ENCODE peak calls at places on chromosomes 4 and X, in five cellular contexts. K is heart right ventricle, S is gastrocnemius medialis, L is ovary, F is cardiac muscle cell. Z is an unnamed sample. For H3K4me1, the result is how much of the 10 kb centered on the place peaks cover.

GRCh38 chr4:10017037-10017893 is 4.0 kb downstream of the SLC2A9 start:
- DNase-seq in K (no peak), S (no peak), L (no peak), F (no peak), Z (no peak)

GRCh38 chr4:157104541-157104940 is 28.6 kb downstream of the GLRB start:
- DNase-seq in K (no peak), S (no peak), L (no peak), F (no peak), Z (no peak)

GRCh38 chrX:142819461-142819860 is 206.3 kb upstream of the SPANXN4 start:
- DNase-seq in K (no peak), S (no peak), L (no peak), F (no peak), Z (no peak)

GRCh38 chr4:110193822-110194761 is 4.3 kb downstream of the ELOVL6 start:
- DNase-seq in K (peak), S (peak), L (peak), F (peak), Z (no peak)

GRCh38 chr4:54063737-54064316 is 578 bp downstream of the CHIC2 start:
- DNase-seq in K (peak), S (peak), L (peak), F (peak), Z (peak)

GRCh38 chrX:113009837-113010236 is 169.2 kb upstream of the AMOT start:
- DNase-seq in K (no peak), S (no peak), L (no peak), F (no peak), Z (no peak)

GRCh38 chrX:1387141-1387776 is 4.7 kb downstream of the SLC25A6 start:
- DNase-seq in K (no peak), S (peak), L (no peak), F (no peak), Z (peak)

GRCh38 chr4:20847124-20847747 is 147.0 kb downstream of the PACRGL start:
- DNase-seq in K (no peak), S (no peak), L (no peak), F (no peak), Z (no peak)

GRCh38 chr4:156832886-156833285 is 138.7 kb downstream of the PDGFC start:
- DNase-seq in K (no peak), S (no peak), L (no peak), F (no peak), Z (no peak)

GRCh38 chr4:25769251-25769650 is 93.5 kb downstream of the SEL1L3 start:
- DNase-seq in K (peak), S (peak), L (no peak), F (peak), Z (no peak)

GRCh38 chrX:103153661-103154060 is 60.7 kb upstream of the NXF3 start:
- DNase-seq in K (no peak), S (no peak), L (no peak), F (no peak), Z (no peak)

GRCh38 chr4:146291313-146291712 is 77.0 kb downstream of the REELD1 start:
- DNase-seq in K (no peak), S (no peak), L (no peak), F (no peak), Z (no peak)

GRCh38 chrX:18755651-18756050 is 48.2 kb downstream of the PPEF1 start:
- DNase-seq in K (no peak), S (no peak), L (no peak), F (no peak), Z (no peak)

GRCh38 chr4:6452897-6453687 is 19.3 kb downstream of the PPP2R2C start:
- DNase-seq in K (no peak), S (no peak), L (no peak), F (no peak), Z (peak)

DNA sequence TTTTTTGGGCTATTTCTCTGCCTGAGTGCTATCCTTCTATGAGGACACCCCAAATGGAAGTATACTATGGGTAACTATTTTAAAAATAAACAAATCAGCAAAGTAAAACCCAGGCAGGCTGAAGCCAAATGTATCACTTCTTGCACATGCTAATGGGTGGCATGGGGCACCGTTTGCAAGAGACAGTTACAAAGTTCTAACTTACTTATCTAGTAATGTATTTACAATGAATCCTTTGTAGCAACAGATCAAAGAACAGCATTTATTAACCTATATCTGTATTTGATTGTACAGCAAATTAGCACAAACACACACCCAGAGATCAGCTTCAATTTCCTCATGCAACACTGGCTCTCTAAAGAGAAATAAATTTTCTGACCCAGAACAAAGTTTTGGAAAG is 225.5 kb downstream of the ZNF674 start:
- DNase-seq in K (no peak), S (no peak), L (no peak), F (no peak), Z (no peak)
- H3K4me3 ChIP-seq in K (no peak), S (no peak), L (no peak), F (no peak), Z (no peak)

DNA sequence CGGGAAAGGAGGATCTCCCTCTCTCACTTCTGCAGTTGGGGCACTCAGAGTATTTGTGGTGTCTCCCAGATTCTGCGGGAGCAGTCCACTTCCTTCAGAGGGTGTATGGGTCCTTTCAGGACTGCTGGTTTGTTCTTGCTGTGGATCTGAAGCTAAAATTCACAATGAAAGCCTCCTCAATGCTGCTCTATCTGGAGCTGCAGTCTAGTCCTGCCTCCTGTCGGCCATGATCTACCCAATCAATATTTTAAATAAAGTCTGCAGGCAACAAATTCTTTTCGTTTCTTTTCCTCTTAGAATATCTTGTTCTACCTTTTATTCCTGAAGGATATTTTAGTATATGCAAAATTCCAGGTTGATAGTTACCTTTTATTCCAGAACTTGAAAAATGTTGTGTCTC is 226.1 kb upstream of the AR start:
- DNase-seq in K (no peak), S (no peak), L (no peak), F (no peak), Z (no peak)
- H3K4me1 ChIP-seq in K (under half), S (under half), L (under half), F (under half), Z (under half)

GRCh38 chr4:15729910-15730533 is 27.2 kb downstream of the BST1 start:
- DNase-seq in K (peak), S (no peak), L (no peak), F (peak), Z (no peak)

GRCh38 chr4:15720846-15721245 is 18.0 kb downstream of the BST1 start:
- DNase-seq in K (no peak), S (no peak), L (no peak), F (no peak), Z (no peak)

DNA sequence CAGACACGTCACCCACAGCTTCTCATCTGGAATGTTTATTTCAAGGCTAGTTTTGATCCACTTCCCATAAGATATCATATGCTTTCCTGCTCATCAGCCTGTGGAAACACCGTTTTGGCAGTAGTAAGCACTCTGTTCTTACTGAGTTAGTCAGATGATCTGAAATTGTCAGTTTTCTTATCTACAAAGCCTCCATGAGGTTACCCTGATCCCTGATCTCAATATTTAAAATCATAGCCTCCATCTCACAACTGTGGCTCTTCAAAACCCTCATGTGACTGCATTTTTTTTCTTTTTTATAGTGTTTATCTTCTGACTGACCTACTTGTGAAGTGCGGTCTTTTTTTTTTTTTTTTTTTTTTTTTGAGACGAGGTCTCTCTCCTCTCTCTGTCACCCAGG is 22.7 kb downstream of the BST1 start:
- DNase-seq in K (no peak), S (no peak), L (no peak), F (no peak), Z (no peak)
- H3K4me3 ChIP-seq in K (no peak), S (no peak), L (no peak), F (no peak), Z (no peak)

GRCh38 chrX:153926863-153927685 is 1.0 kb upstream of the ARHGAP4 start:
- DNase-seq in K (peak), S (peak), L (no peak), F (no peak), Z (peak)
- H3K4me1 ChIP-seq in K (under half), S (under half), L (under half), F (under half), Z (under half)

GRCh38 chrX:151727346-151727745 is 7.2 kb upstream of the CNGA2 start:
- DNase-seq in K (no peak), S (no peak), L (no peak), F (no peak), Z (peak)
- H3K4me3 ChIP-seq in K (no peak), S (no peak), L (no peak), F (no peak), Z (no peak)